ENCODE peak calls at places on chromosomes 1 and 21, in ten cellular contexts. X is NCI-H345; C is tibial artery; M is pons; O is ACHN; T is sciatic nerve; J is activated CD4-positive, alpha-beta T cell treated with anti-CD3 and anti-CD28 coated beads for 36 hours; G is NCI-H460; L is activated CD8-positive, alpha-beta memory T cell treated with anti-CD3 and anti-CD28 coated beads, Interleukin-2, amount 50 U/mL, for 4 hours; Z is left kidney. P is an unnamed sample.

GRCh38 chr1:43598622-43599021 is 51.3 kb upstream of the KDM4A start:
- DNase-seq in T (no peak), Z (no peak), M (no peak), J (no peak), G (no peak), L (no peak), O (no peak), X (no peak), C (no peak), P (no peak)

GRCh38 chr1:36091698-36092097 is 3.0 kb downstream of the ADPRS start:
- DNase-seq in O (no peak), T (peak), L (no peak), M (no peak), C (no peak), Z (no peak), G (no peak), X (no peak), J (no peak), P (no peak)

GRCh38 chr1:57632401-57632800 is 208.5 kb upstream of the DAB1 start:
- DNase-seq in T (no peak), X (no peak), M (no peak), C (no peak), L (no peak), Z (no peak), O (no peak), J (no peak), G (no peak), P (no peak)

GRCh38 chr1:25873120-25873519 is 2.4 kb downstream of the PAQR7 start:
- DNase-seq in G (no peak), T (no peak), L (no peak), J (no peak), C (no peak), M (peak), Z (no peak), O (no peak), X (no peak), P (no peak)

GRCh38 chr1:88524129-88524528 is 159.9 kb upstream of the PKN2 start:
- DNase-seq in G (no peak), T (no peak), O (no peak), M (no peak), C (no peak), X (no peak), L (no peak), J (no peak), Z (no peak), P (no peak)

GRCh38 chr1:181918893-181919728 is 142.4 kb downstream of the ZNF648 start:
- DNase-seq in G (no peak), C (no peak), X (no peak), L (no peak), O (no peak), J (no peak), M (no peak), T (no peak), Z (peak), P (no peak)

GRCh38 chr1:207064546-207064945 is 11.5 kb downstream of the PFKFB2 start:
- DNase-seq in M (peak), X (no peak), G (no peak), Z (no peak), C (no peak), L (no peak), J (no peak), O (no peak), T (no peak), P (no peak)

GRCh38 chr1:9289724-9290493 is 2.8 kb upstream of the SPSB1 start:
- DNase-seq in C (peak), Z (no peak), O (peak), X (no peak), L (no peak), G (peak), J (peak), M (no peak), T (no peak), P (peak)

GRCh38 chr1:156914440-156914856 is 6.0 kb upstream of the LRRC71 start:
- DNase-seq in L (no peak), G (no peak), O (no peak), X (no peak), J (no peak), T (no peak), M (no peak), C (no peak), Z (no peak), P (no peak)

GRCh38 chr21:46098303-46099141 is 610 bp downstream of the COL6A2 start:
- DNase-seq in X (no peak), O (no peak), G (no peak), Z (peak), L (peak), M (no peak), C (peak), J (peak), T (peak), P (no peak)

GRCh38 chr1:49229555-49229954 is 452.9 kb upstream of the BEND5 start:
- DNase-seq in L (no peak), Z (peak), J (no peak), O (peak), M (no peak), X (no peak), G (no peak), T (no peak), C (no peak), P (no peak)

GRCh38 chr1:179034720-179035119 is 9.0 kb downstream of the FAM20B start:
- DNase-seq in M (no peak), J (no peak), L (no peak), O (no peak), G (no peak), X (no peak), Z (no peak), C (no peak), T (no peak), P (no peak)

GRCh38 chr1:52825868-52826267 is 16.7 kb upstream of the ZYG11A start:
- DNase-seq in Z (no peak), G (no peak), J (no peak), O (peak), C (no peak), L (no peak), X (no peak), M (no peak), T (no peak), P (peak)

GRCh38 chr1:115426990-115427389 is 88.9 kb upstream of the NGF start:
- DNase-seq in L (no peak), M (no peak), G (no peak), X (no peak), O (no peak), J (no peak), T (no peak), C (no peak), Z (no peak), P (no peak)

GRCh38 chr1:29121516-29121937 is 2.2 kb downstream of the TMEM200B start:
- DNase-seq in M (no peak), C (no peak), O (no peak), G (no peak), Z (peak), X (no peak), T (no peak), L (no peak), J (no peak), P (no peak)

GRCh38 chr1:67019600-67020136 is 34.3 kb downstream of the SLC35D1 start:
- DNase-seq in L (no peak), Z (peak), M (peak), J (no peak), T (no peak), X (no peak), G (no peak), C (no peak), O (no peak), P (no peak)

GRCh38 chr1:156963621-156964020 is 43.2 kb downstream of the LRRC71 start:
- DNase-seq in T (no peak), L (no peak), Z (no peak), M (peak), G (no peak), O (no peak), J (peak), C (peak), X (no peak), P (no peak)

GRCh38 chr21:28725396-28725795 is 267.3 kb downstream of the LTN1 start:
- DNase-seq in L (no peak), T (no peak), O (no peak), M (no peak), C (no peak), Z (no peak), J (no peak), X (no peak), G (no peak), P (no peak)

GRCh38 chr1:244104309-244105060 is 53.4 kb downstream of the ZBTB18 start:
- DNase-seq in T (no peak), X (no peak), M (no peak), O (peak), C (no peak), Z (no peak), L (no peak), J (no peak), G (no peak), P (no peak)

GRCh38 chr1:43402055-43402865 is 12.6 kb downstream of the SZT2 start:
- DNase-seq in T (no peak), L (no peak), G (no peak), X (no peak), C (no peak), Z (peak), O (no peak), J (no peak), M (no peak), P (no peak)

GRCh38 chr1:14784790-14785773 is 186.6 kb downstream of the KAZN start:
- DNase-seq in C (no peak), O (no peak), L (no peak), J (no peak), M (no peak), G (no peak), Z (no peak), X (no peak), T (no peak), P (no peak)

GRCh38 chr1:182680901-182681300 is 3.5 kb downstream of the RGS8 start:
- DNase-seq in M (no peak), G (peak), Z (no peak), L (no peak), O (no peak), X (no peak), T (no peak), C (no peak), J (no peak), P (no peak)

GRCh38 chr1:62823556-62823955 is 39.6 kb downstream of the ATG4C start:
- DNase-seq in C (no peak), T (no peak), M (no peak), X (no peak), Z (no peak), G (no peak), L (no peak), J (no peak), O (no peak), P (peak)

GRCh38 chr1:26280333-26281042 is 602 bp downstream of the SH3BGRL3 start:
- DNase-seq in C (no peak), X (no peak), J (peak), T (no peak), L (no peak), Z (no peak), M (no peak), O (peak), G (no peak), P (no peak)

GRCh38 chr1:185996211-185996610 is 262.0 kb downstream of the HMCN1 start:
- DNase-seq in T (peak), L (no peak), X (no peak), C (peak), O (peak), G (no peak), M (no peak), J (no peak), Z (no peak), P (no peak)

GRCh38 chr21:15058718-15059316 is 6.0 kb downstream of the NRIP1 start:
- DNase-seq in C (no peak), Z (peak), G (no peak), X (no peak), O (peak), M (peak), L (no peak), J (no peak), T (no peak), P (no peak)